ENCODE peak calls at places on chromosomes 1 and 21, in four cellular contexts. Z is SK-N-SH, I is K562, J is HepG2. C is an unnamed sample.
A peak's percentile ranks its signal among the peaks of the same experiment; 100 is the strongest.

GRCh38 chr1:62391369-62391971 is 45.4 kb upstream of the USP1 start:
- DNase-seq in I (peak; percentile 52), J (peak; percentile 62), Z (peak; percentile 21), C (no peak)

GRCh38 chr1:90405726-90406125 is 311.4 kb downstream of the BARHL2 start:
- DNase-seq in Z (no peak), I (no peak), J (no peak), C (no peak)

GRCh38 chr1:33473900-33474299 is 1.5 kb downstream of the ZSCAN20 start:
- DNase-seq in Z (no peak), J (no peak), I (no peak), C (no peak)

GRCh38 chr1:205703072-205703471 is 22.8 kb upstream of the SLC45A3 start:
- DNase-seq in Z (no peak), I (no peak), J (peak; percentile 66), C (no peak)

GRCh38 chr21:26844258-26845065 is 747 bp downstream of the ADAMTS1 start:
- DNase-seq in I (no peak), Z (peak; percentile 73), J (no peak), C (no peak)

GRCh38 chr1:35452086-35452485 is 105.1 kb downstream of the KIAA0319L start:
- DNase-seq in Z (no peak), I (no peak), J (no peak), C (no peak)

GRCh38 chr1:225941220-225941948 is at the start of gene LEFTY2:
- DNase-seq in I (no peak), J (no peak), Z (peak; percentile 48), C (no peak)

GRCh38 chr1:183238071-183238470 is 52.0 kb downstream of the LAMC2 start:
- DNase-seq in I (no peak), Z (no peak), J (no peak), C (no peak)

GRCh38 chr1:29258974-29259801 is 22.9 kb downstream of the PTPRU start:
- DNase-seq in J (no peak), I (peak; percentile 59), Z (peak; percentile 48), C (no peak)

GRCh38 chr1:7643445-7643844 is 127.7 kb upstream of the VAMP3 start:
- DNase-seq in Z (no peak), J (no peak), I (no peak), C (no peak)

GRCh38 chr1:243287652-243288051 is 31.8 kb downstream of the SDCCAG8 start:
- DNase-seq in J (no peak), I (no peak), Z (no peak), C (peak; percentile 46)

GRCh38 chr1:25579241-25579946 is 36.0 kb downstream of the LDLRAP1 start:
- DNase-seq in Z (peak; percentile 65), I (no peak), J (no peak), C (no peak)

GRCh38 chr1:2555634-2556276 is 416 bp upstream of the TNFRSF14 start:
- DNase-seq in Z (no peak), J (no peak), I (no peak), C (no peak)

GRCh38 chr1:24503003-24503751 is 541 bp downstream of the RCAN3 start:
- DNase-seq in Z (peak; percentile 48), I (no peak), J (no peak), C (no peak)

GRCh38 chr1:219172821-219173220 is 857 bp upstream of the LYPLAL1 start:
- DNase-seq in I (no peak), Z (no peak), J (no peak), C (no peak)

GRCh38 chr1:212561501-212561931 is 47.0 kb upstream of the ATF3 start:
- DNase-seq in I (no peak), J (no peak), Z (no peak), C (no peak)

GRCh38 chr1:42173155-42173933 is 8.8 kb upstream of the GUCA2A start:
- DNase-seq in Z (peak; percentile 74), I (peak; percentile 84), J (peak; percentile 18), C (no peak)

GRCh38 chr1:10733967-10734366 is 62.5 kb downstream of the CASZ1 start:
- DNase-seq in Z (no peak), I (no peak), J (no peak), C (no peak)

GRCh38 chr1:16073490-16074104 is at the start of gene FAM131C:
- DNase-seq in I (peak; percentile 92), Z (peak; percentile 95), J (no peak), C (no peak)

GRCh38 chr1:200029624-200030074 is 2.1 kb downstream of the NR5A2 start:
- DNase-seq in Z (no peak), I (no peak), J (no peak), C (no peak)

GRCh38 chr1:27029517-27029916 is 16.9 kb upstream of the TENT5B start:
- DNase-seq in I (no peak), Z (no peak), J (no peak), C (no peak)

GRCh38 chr1:7536891-7537591 is 234.1 kb upstream of the VAMP3 start:
- DNase-seq in I (no peak), Z (peak; percentile 74), J (no peak), C (no peak)

GRCh38 chr1:9960705-9961562 is 17.7 kb downstream of the NMNAT1 start:
- DNase-seq in J (no peak), Z (no peak), I (no peak), C (peak; percentile 27)

GRCh38 chr1:179754031-179754624 is 11.0 kb downstream of the FAM163A start:
- DNase-seq in J (no peak), Z (no peak), I (no peak), C (no peak)

GRCh38 chr21:43867936-43868335 is 2.9 kb downstream of the AGPAT3 start:
- DNase-seq in Z (no peak), I (no peak), J (peak; percentile 87), C (no peak)

GRCh38 chr1:40078512-40079333 is 18.3 kb downstream of the PPT1 start:
- DNase-seq in Z (peak; percentile 70), I (peak; percentile 72), J (peak; percentile 59), C (no peak)

GRCh38 chr1:33088119-33088906 is 7.4 kb downstream of the AZIN2 start:
- DNase-seq in Z (no peak), J (no peak), I (no peak), C (peak; percentile 7)

GRCh38 chr1:180923887-180924286 is 11.2 kb downstream of the KIAA1614 start:
- DNase-seq in Z (no peak), I (peak; percentile 63), J (no peak), C (no peak)

GRCh38 chr1:235067396-235068154 is 61.1 kb downstream of the TOMM20 start:
- DNase-seq in J (peak; percentile 58), Z (no peak), I (no peak), C (no peak)

DNA sequence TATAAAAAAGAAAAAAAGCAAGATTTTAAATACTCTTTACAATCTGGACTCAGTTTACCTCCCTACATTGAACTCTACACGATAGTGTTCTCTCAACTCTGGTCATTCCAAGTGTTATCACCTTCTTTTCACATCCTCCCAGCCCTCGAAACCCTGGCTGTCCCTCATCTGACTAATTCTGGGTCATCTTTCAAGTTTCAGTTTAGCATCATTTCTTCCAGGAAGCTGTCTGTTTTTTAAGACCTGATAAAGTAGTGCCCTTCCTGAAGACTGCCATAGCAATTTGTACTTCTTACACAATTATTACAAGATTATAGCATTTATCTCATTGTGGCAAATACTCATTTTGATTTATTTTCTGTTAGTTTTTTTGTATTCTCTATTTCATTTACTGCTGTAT is 1.2 kb downstream of the ALG14 start:
- DNase-seq in Z (no peak), I (no peak), J (no peak), C (no peak)
- TF ChIP-seq NFIC in Z (no peak), I (no peak), J (no peak), C (no peak)

GRCh38 chr1:79859212-79859948 is 852.9 kb upstream of the ADGRL4 start:
- DNase-seq in Z (no peak), I (no peak), J (no peak), C (no peak)
- TF ChIP-seq NFIC in Z (peak; percentile 71), I (no peak), J (no peak), C (no peak)

GRCh38 chr1:184801503-184801902 is 46.8 kb upstream of the EDEM3 start:
- DNase-seq in Z (no peak), J (no peak), I (no peak), C (no peak)
- TF ChIP-seq NFIC in Z (peak; percentile 92), J (no peak), I (no peak), C (no peak)

DNA sequence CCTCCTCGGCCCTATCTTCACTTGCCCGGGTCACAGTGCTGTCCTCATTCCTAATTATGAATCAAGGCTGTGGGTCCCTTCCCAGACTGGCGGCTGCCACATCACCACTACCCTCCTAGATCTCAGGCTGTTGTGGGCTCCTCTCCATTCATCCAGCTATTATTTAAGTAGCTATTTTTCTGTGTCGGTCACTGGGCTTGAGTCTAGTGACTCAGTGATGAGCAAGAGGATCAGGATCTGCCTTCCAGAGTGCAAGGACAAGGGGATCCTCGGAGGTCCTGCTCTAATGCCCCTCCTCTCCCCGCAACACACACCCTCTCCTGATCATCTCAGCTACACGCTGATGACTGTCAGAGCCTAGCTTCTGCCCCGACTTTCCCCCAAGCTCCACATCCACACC is 34.1 kb downstream of the CDCP2 start:
- DNase-seq in I (no peak), J (no peak), Z (no peak), C (no peak)
- TF ChIP-seq NFIC in I (no peak), J (no peak), Z (no peak), C (no peak)

GRCh38 chr1:31215083-31215570 is 24.6 kb downstream of the NKAIN1 start:
- DNase-seq in J (no peak), Z (peak; percentile 55), I (no peak), C (no peak)

GRCh38 chr1:31214316-31215082 is 25.2 kb downstream of the NKAIN1 start:
- DNase-seq in I (no peak), Z (no peak), J (peak; percentile 26), C (no peak)

GRCh38 chr1:31218705-31219104 is 21.0 kb downstream of the NKAIN1 start:
- DNase-seq in Z (peak; percentile 53), J (no peak), I (no peak), C (no peak)

GRCh38 chr1:31219489-31219888 is 20.2 kb downstream of the NKAIN1 start:
- DNase-seq in Z (no peak), J (no peak), I (no peak), C (no peak)

GRCh38 chr1:31216016-31216415 is 23.7 kb downstream of the NKAIN1 start:
- DNase-seq in Z (peak; percentile 84), I (no peak), J (no peak), C (no peak)
- TF ChIP-seq NFIC in Z (peak; percentile 66), I (peak; percentile 91), J (no peak), C (no peak)

DNA sequence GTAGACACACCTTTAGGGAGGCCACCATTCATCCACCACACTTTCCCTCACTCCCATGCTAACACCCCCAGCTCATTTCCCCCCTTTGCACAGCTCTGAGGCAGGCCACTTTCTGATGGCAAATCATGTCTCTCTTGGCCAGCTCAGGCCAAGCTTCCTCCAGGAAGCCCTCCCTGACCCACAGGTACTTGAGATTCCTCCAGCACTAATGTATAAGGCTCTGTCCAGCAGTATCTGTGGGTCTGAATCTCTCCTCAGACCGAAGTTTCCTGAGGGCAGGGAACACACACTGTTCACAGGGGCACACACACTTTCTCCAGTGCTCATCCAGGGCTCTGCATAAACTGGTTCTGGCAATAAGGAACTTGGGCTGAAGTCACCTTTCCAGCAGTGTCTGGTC is 19.2 kb downstream of the LGR6 start:
- DNase-seq in Z (no peak), I (no peak), J (no peak), C (no peak)
- TF ChIP-seq NFIC in Z (no peak), I (no peak), J (no peak), C (no peak)